ENCODE peak calls at places on chromosomes 13 and 19, in four cellular contexts. O is glutamatergic neuron; I is activated CD8-positive, alpha-beta memory T cell treated with anti-CD3 and anti-CD28 coated beads for 48 hours; A is amniotic stem cell. X is an unnamed sample.

GRCh38 chr19:30267332-30267731 is 104.9 kb upstream of the ZNF536 start:
- DNase-seq in O (no peak), I (no peak), A (no peak), X (no peak)

GRCh38 chr13:50291611-50292010 is 276.4 kb downstream of the KCNRG start:
- DNase-seq in O (no peak), I (no peak), A (no peak), X (no peak)

GRCh38 chr19:51450730-51451307 is 7.4 kb downstream of the SIGLEC8 start:
- DNase-seq in O (no peak), I (no peak), A (no peak), X (no peak)

GRCh38 chr13:110593430-110594130 is 21.8 kb upstream of the NAXD start:
- DNase-seq in O (no peak), I (no peak), A (no peak), X (peak)

GRCh38 chr13:25819856-25820530 is 231.8 kb downstream of the SHISA2 start:
- DNase-seq in O (no peak), I (no peak), A (no peak), X (no peak)

GRCh38 chr13:46641274-46642081 is 88.5 kb downstream of the LRCH1 start:
- DNase-seq in O (no peak), I (no peak), A (no peak), X (no peak)

GRCh38 chr13:50842711-50843255 is 709 bp downstream of the DLEU7 start:
- DNase-seq in O (peak), I (no peak), A (no peak), X (no peak)

GRCh38 chr13:31538067-31539042 is 201.0 kb upstream of the RXFP2 start:
- DNase-seq in O (no peak), I (no peak), A (peak), X (no peak)

GRCh38 chr19:49977846-49978245 is 16.9 kb upstream of the SIGLEC11 start:
- DNase-seq in O (no peak), I (no peak), A (no peak), X (no peak)

GRCh38 chr19:10316229-10317044 is 622 bp upstream of the FDX2 start:
- DNase-seq in O (no peak), I (no peak), A (no peak), X (no peak)

GRCh38 chr13:23428183-23428528 is 5.3 kb downstream of the SACS start:
- DNase-seq in O (no peak), I (no peak), A (no peak), X (no peak)

GRCh38 chr19:2168619-2169424 is 5.1 kb downstream of the DOT1L start:
- DNase-seq in O (peak), I (peak), A (peak), X (peak)

X was measured in GM18507.